ENCODE peak calls at places on chromosomes 16 and 17, in nine cellular contexts. One of them, this sample, is unnamed.

GRCh38 chr17:77875881-77876509 is 82.5 kb upstream of the TNRC6C start:
- DNase-seq in mucosa of descending colon: no peak
- DNase-seq in NCI-H1436: no peak
- DNase-seq in COR-L47: no peak
- DNase-seq in mesenchymal stem cell: peak; percentile 22
- DNase-seq in germinal center: peak; percentile 65
- DNase-seq in ACHN: peak; percentile 85
- DNase-seq in T-helper 2 cell treated with Interferon-gamma antibody and Interleukin-4, amounts not matched to agents 5 μg/mL and 100 μg/mL, for 36 hours: no peak
- DNase-seq in HCEC 1CT: no peak
- DNase-seq in this sample: peak; percentile 53

GRCh38 chr16:819336-819735 is 18.8 kb upstream of the GNG13 start:
- DNase-seq in mesenchymal stem cell: no peak
- DNase-seq in ACHN: no peak
- DNase-seq in NCI-H1436: no peak
- DNase-seq in HCEC 1CT: no peak
- DNase-seq in germinal center: no peak
- DNase-seq in T-helper 2 cell treated with Interferon-gamma antibody and Interleukin-4, amounts not matched to agents 5 μg/mL and 100 μg/mL, for 36 hours: peak; percentile 40
- DNase-seq in mucosa of descending colon: no peak
- DNase-seq in COR-L47: no peak
- DNase-seq in this sample: no peak

GRCh38 chr17:15392326-15392739 is 50.9 kb upstream of the TEKT3 start:
- DNase-seq in mucosa of descending colon: no peak
- DNase-seq in T-helper 2 cell treated with Interferon-gamma antibody and Interleukin-4, amounts not matched to agents 5 μg/mL and 100 μg/mL, for 36 hours: no peak
- DNase-seq in NCI-H1436: no peak
- DNase-seq in germinal center: no peak
- DNase-seq in mesenchymal stem cell: peak; percentile 66
- DNase-seq in HCEC 1CT: peak; percentile 90
- DNase-seq in ACHN: no peak
- DNase-seq in COR-L47: no peak
- DNase-seq in this sample: peak; percentile 92

GRCh38 chr16:72923757-72924156 is 124.2 kb downstream of the ZFHX3 start:
- DNase-seq in mesenchymal stem cell: no peak
- DNase-seq in T-helper 2 cell treated with Interferon-gamma antibody and Interleukin-4, amounts not matched to agents 5 μg/mL and 100 μg/mL, for 36 hours: no peak
- DNase-seq in COR-L47: no peak
- DNase-seq in ACHN: no peak
- DNase-seq in NCI-H1436: peak; percentile 27
- DNase-seq in mucosa of descending colon: no peak
- DNase-seq in HCEC 1CT: no peak
- DNase-seq in germinal center: no peak
- DNase-seq in this sample: no peak

GRCh38 chr17:34424814-34425490 is 61.9 kb upstream of the CCL1 start:
- DNase-seq in HCEC 1CT: no peak
- DNase-seq in T-helper 2 cell treated with Interferon-gamma antibody and Interleukin-4, amounts not matched to agents 5 μg/mL and 100 μg/mL, for 36 hours: no peak
- DNase-seq in NCI-H1436: no peak
- DNase-seq in germinal center: no peak
- DNase-seq in mucosa of descending colon: no peak
- DNase-seq in COR-L47: no peak
- DNase-seq in mesenchymal stem cell: no peak
- DNase-seq in ACHN: no peak
- DNase-seq in this sample: no peak

GRCh38 chr16:65038125-65038524 is 83.7 kb downstream of the CDH11 start:
- DNase-seq in germinal center: no peak
- DNase-seq in T-helper 2 cell treated with Interferon-gamma antibody and Interleukin-4, amounts not matched to agents 5 μg/mL and 100 μg/mL, for 36 hours: no peak
- DNase-seq in ACHN: no peak
- DNase-seq in NCI-H1436: no peak
- DNase-seq in mesenchymal stem cell: peak; percentile 67
- DNase-seq in COR-L47: no peak
- DNase-seq in HCEC 1CT: no peak
- DNase-seq in mucosa of descending colon: no peak
- DNase-seq in this sample: no peak

GRCh38 chr16:28610595-28611270 is 889 bp upstream of the SULT1A1 start:
- DNase-seq in ACHN: no peak
- DNase-seq in mucosa of descending colon: no peak
- DNase-seq in NCI-H1436: no peak
- DNase-seq in germinal center: no peak
- DNase-seq in mesenchymal stem cell: no peak
- DNase-seq in COR-L47: no peak
- DNase-seq in HCEC 1CT: no peak
- DNase-seq in T-helper 2 cell treated with Interferon-gamma antibody and Interleukin-4, amounts not matched to agents 5 μg/mL and 100 μg/mL, for 36 hours: no peak
- DNase-seq in this sample: no peak

GRCh38 chr17:38332735-38333134 is 11.0 kb downstream of the GPR179 start:
- DNase-seq in T-helper 2 cell treated with Interferon-gamma antibody and Interleukin-4, amounts not matched to agents 5 μg/mL and 100 μg/mL, for 36 hours: no peak
- DNase-seq in mucosa of descending colon: no peak
- DNase-seq in mesenchymal stem cell: no peak
- DNase-seq in ACHN: no peak
- DNase-seq in NCI-H1436: no peak
- DNase-seq in HCEC 1CT: no peak
- DNase-seq in COR-L47: no peak
- DNase-seq in germinal center: no peak
- DNase-seq in this sample: no peak

GRCh38 chr16:11391576-11391975 is 46.3 kb downstream of the RMI2 start:
- DNase-seq in ACHN: no peak
- DNase-seq in mesenchymal stem cell: no peak
- DNase-seq in NCI-H1436: peak; percentile 52
- DNase-seq in mucosa of descending colon: peak; percentile 44
- DNase-seq in T-helper 2 cell treated with Interferon-gamma antibody and Interleukin-4, amounts not matched to agents 5 μg/mL and 100 μg/mL, for 36 hours: no peak
- DNase-seq in germinal center: no peak
- DNase-seq in HCEC 1CT: no peak
- DNase-seq in COR-L47: peak; percentile 81
- DNase-seq in this sample: no peak

GRCh38 chr17:77231076-77231871 is 90.5 kb downstream of the SEC14L1 start:
- DNase-seq in mucosa of descending colon: no peak
- DNase-seq in NCI-H1436: no peak
- DNase-seq in COR-L47: no peak
- DNase-seq in HCEC 1CT: no peak
- DNase-seq in mesenchymal stem cell: no peak
- DNase-seq in germinal center: no peak
- DNase-seq in T-helper 2 cell treated with Interferon-gamma antibody and Interleukin-4, amounts not matched to agents 5 μg/mL and 100 μg/mL, for 36 hours: no peak
- DNase-seq in ACHN: no peak
- DNase-seq in this sample: no peak

GRCh38 chr16:15980329-15980728 is 30.9 kb downstream of the ABCC1 start:
- DNase-seq in HCEC 1CT: no peak
- DNase-seq in mucosa of descending colon: no peak
- DNase-seq in mesenchymal stem cell: no peak
- DNase-seq in NCI-H1436: no peak
- DNase-seq in COR-L47: no peak
- DNase-seq in ACHN: no peak
- DNase-seq in T-helper 2 cell treated with Interferon-gamma antibody and Interleukin-4, amounts not matched to agents 5 μg/mL and 100 μg/mL, for 36 hours: no peak
- DNase-seq in germinal center: no peak
- DNase-seq in this sample: no peak

GRCh38 chr16:67236551-67237395 is 9.8 kb downstream of the TMEM208 start:
- DNase-seq in NCI-H1436: no peak
- DNase-seq in mucosa of descending colon: peak; percentile 72
- DNase-seq in T-helper 2 cell treated with Interferon-gamma antibody and Interleukin-4, amounts not matched to agents 5 μg/mL and 100 μg/mL, for 36 hours: peak; percentile 69
- DNase-seq in HCEC 1CT: peak; percentile 35
- DNase-seq in mesenchymal stem cell: peak; percentile 64
- DNase-seq in ACHN: peak; percentile 71
- DNase-seq in COR-L47: no peak
- DNase-seq in germinal center: peak; percentile 75
- DNase-seq in this sample: peak; percentile 52

GRCh38 chr16:88359008-88359407 is 23.8 kb upstream of the ZNF469 start:
- DNase-seq in germinal center: no peak
- DNase-seq in mesenchymal stem cell: no peak
- DNase-seq in NCI-H1436: no peak
- DNase-seq in COR-L47: no peak
- DNase-seq in mucosa of descending colon: peak; percentile 3
- DNase-seq in HCEC 1CT: no peak
- DNase-seq in ACHN: no peak
- DNase-seq in T-helper 2 cell treated with Interferon-gamma antibody and Interleukin-4, amounts not matched to agents 5 μg/mL and 100 μg/mL, for 36 hours: no peak
- DNase-seq in this sample: no peak

GRCh38 chr16:88809068-88809675 is 2.6 kb downstream of the APRT start:
- DNase-seq in NCI-H1436: no peak
- DNase-seq in mucosa of descending colon: no peak
- DNase-seq in germinal center: no peak
- DNase-seq in T-helper 2 cell treated with Interferon-gamma antibody and Interleukin-4, amounts not matched to agents 5 μg/mL and 100 μg/mL, for 36 hours: no peak
- DNase-seq in ACHN: no peak
- DNase-seq in HCEC 1CT: no peak
- DNase-seq in mesenchymal stem cell: no peak
- DNase-seq in COR-L47: no peak
- DNase-seq in this sample: no peak

GRCh38 chr16:21277045-21277926 is 804 bp downstream of the CRYM start:
- DNase-seq in mesenchymal stem cell: no peak
- DNase-seq in mucosa of descending colon: no peak
- DNase-seq in COR-L47: no peak
- DNase-seq in germinal center: no peak
- DNase-seq in ACHN: no peak
- DNase-seq in HCEC 1CT: no peak
- DNase-seq in NCI-H1436: no peak
- DNase-seq in T-helper 2 cell treated with Interferon-gamma antibody and Interleukin-4, amounts not matched to agents 5 μg/mL and 100 μg/mL, for 36 hours: no peak
- DNase-seq in this sample: no peak

GRCh38 chr16:30628628-30629342 is 18.6 kb upstream of the ZNF689 start:
- DNase-seq in COR-L47: peak; percentile 51
- DNase-seq in mucosa of descending colon: peak; percentile 95
- DNase-seq in ACHN: peak; percentile 82
- DNase-seq in germinal center: peak; percentile 79
- DNase-seq in HCEC 1CT: peak; percentile 73
- DNase-seq in NCI-H1436: peak; percentile 67
- DNase-seq in T-helper 2 cell treated with Interferon-gamma antibody and Interleukin-4, amounts not matched to agents 5 μg/mL and 100 μg/mL, for 36 hours: peak; percentile 75
- DNase-seq in mesenchymal stem cell: peak; percentile 71
- DNase-seq in this sample: peak; percentile 81

GRCh38 chr17:81409190-81409935 is 14.1 kb downstream of the BAHCC1 start:
- DNase-seq in T-helper 2 cell treated with Interferon-gamma antibody and Interleukin-4, amounts not matched to agents 5 μg/mL and 100 μg/mL, for 36 hours: no peak
- DNase-seq in NCI-H1436: peak; percentile 62
- DNase-seq in mesenchymal stem cell: no peak
- DNase-seq in COR-L47: no peak
- DNase-seq in ACHN: no peak
- DNase-seq in HCEC 1CT: no peak
- DNase-seq in mucosa of descending colon: no peak
- DNase-seq in germinal center: no peak
- DNase-seq in this sample: no peak

GRCh38 chr17:11493947-11494346 is 104.3 kb upstream of the DNAH9 start:
- DNase-seq in mucosa of descending colon: no peak
- DNase-seq in germinal center: no peak
- DNase-seq in ACHN: no peak
- DNase-seq in NCI-H1436: no peak
- DNase-seq in HCEC 1CT: no peak
- DNase-seq in mesenchymal stem cell: no peak
- DNase-seq in T-helper 2 cell treated with Interferon-gamma antibody and Interleukin-4, amounts not matched to agents 5 μg/mL and 100 μg/mL, for 36 hours: no peak
- DNase-seq in COR-L47: no peak
- DNase-seq in this sample: no peak

GRCh38 chr16:55478827-55479559 is at the start of gene MMP2:
- DNase-seq in COR-L47: peak; percentile 15
- DNase-seq in ACHN: no peak
- DNase-seq in T-helper 2 cell treated with Interferon-gamma antibody and Interleukin-4, amounts not matched to agents 5 μg/mL and 100 μg/mL, for 36 hours: no peak
- DNase-seq in mesenchymal stem cell: peak; percentile 83
- DNase-seq in HCEC 1CT: peak; percentile 77
- DNase-seq in germinal center: no peak
- DNase-seq in NCI-H1436: no peak
- DNase-seq in mucosa of descending colon: peak; percentile 55
- DNase-seq in this sample: peak; percentile 87

GRCh38 chr17:66451188-66452149 is 149.1 kb downstream of the PRKCA start:
- DNase-seq in ACHN: no peak
- DNase-seq in mesenchymal stem cell: no peak
- DNase-seq in NCI-H1436: no peak
- DNase-seq in T-helper 2 cell treated with Interferon-gamma antibody and Interleukin-4, amounts not matched to agents 5 μg/mL and 100 μg/mL, for 36 hours: no peak
- DNase-seq in mucosa of descending colon: peak; percentile 78
- DNase-seq in germinal center: no peak
- DNase-seq in HCEC 1CT: no peak
- DNase-seq in COR-L47: no peak
- DNase-seq in this sample: no peak

GRCh38 chr17:61157246-61157887 is 242.3 kb upstream of the TBX2 start:
- DNase-seq in COR-L47: no peak
- DNase-seq in HCEC 1CT: peak; percentile 70
- DNase-seq in NCI-H1436: peak; percentile 35
- DNase-seq in T-helper 2 cell treated with Interferon-gamma antibody and Interleukin-4, amounts not matched to agents 5 μg/mL and 100 μg/mL, for 36 hours: no peak
- DNase-seq in ACHN: peak; percentile 63
- DNase-seq in mucosa of descending colon: no peak
- DNase-seq in mesenchymal stem cell: peak; percentile 75
- DNase-seq in germinal center: no peak
- DNase-seq in this sample: peak; percentile 83